ENCODE peak calls at places on chromosome 5, in nine cellular contexts. D is spleen, Q is transverse colon, T is H1, X is esophagus muscularis mucosa, A is HCT116, W is sigmoid colon, P is GM23338, O is upper lobe of left lung. S is an unnamed sample.

GRCh38 chr5:134506054-134507039 is 19.1 kb upstream of the JADE2 start:
- DNase-seq in W (peak), P (peak), D (peak), T (no peak), A (peak), O (peak), Q (peak), X (no peak), S (no peak)

GRCh38 chr5:59171131-59171530 is 588.3 kb downstream of the RAB3C start:
- DNase-seq in T (no peak), A (no peak), Q (no peak), D (no peak), O (no peak), P (no peak), X (no peak), W (no peak), S (no peak)

GRCh38 chr5:143051244-143052058 is 281.3 kb downstream of the ARHGAP26 start:
- DNase-seq in O (no peak), T (no peak), A (no peak), X (no peak), W (no peak), Q (no peak), P (peak), D (no peak), S (peak)

GRCh38 chr5:149288437-149288836 is 16.8 kb downstream of the AFAP1L1 start:
- DNase-seq in D (no peak), X (no peak), O (no peak), T (no peak), Q (no peak), W (no peak), P (no peak), A (no peak), S (no peak)

GRCh38 chr5:55226027-55226933 is 835 bp downstream of the MCIDAS start:
- DNase-seq in O (peak), X (peak), W (no peak), T (peak), P (peak), D (peak), Q (peak), A (peak), S (peak)

GRCh38 chr5:155878991-155879575 is 447.9 kb upstream of the SGCD start:
- DNase-seq in D (no peak), A (no peak), O (no peak), W (no peak), X (no peak), P (no peak), Q (no peak), T (no peak), S (no peak)

GRCh38 chr5:172564883-172565282 is 76.2 kb upstream of the NEURL1B start:
- DNase-seq in P (no peak), T (no peak), X (no peak), D (no peak), Q (no peak), A (no peak), W (no peak), O (no peak), S (no peak)

GRCh38 chr5:103827976-103828375 is 265.4 kb upstream of the NUDT12 start:
- DNase-seq in A (no peak), Q (no peak), T (no peak), W (no peak), O (no peak), P (no peak), D (no peak), X (no peak), S (no peak)

GRCh38 chr5:172765766-172766286 is 5.2 kb downstream of the DUSP1 start:
- DNase-seq in Q (peak), W (peak), T (no peak), P (no peak), D (no peak), X (no peak), A (no peak), O (no peak), S (no peak)

GRCh38 chr5:91129748-91130147 is 253.4 kb downstream of the ARRDC3 start:
- DNase-seq in X (no peak), D (no peak), P (no peak), T (no peak), A (no peak), O (no peak), W (no peak), Q (no peak), S (no peak)

GRCh38 chr5:88807327-88807726 is 75.7 kb downstream of the MEF2C start:
- DNase-seq in A (no peak), X (no peak), P (no peak), D (no peak), O (no peak), Q (no peak), W (no peak), T (no peak), S (no peak)

GRCh38 chr5:135964670-135965320 is 10.0 kb upstream of the LECT2 start:
- DNase-seq in T (no peak), P (no peak), O (no peak), X (no peak), A (no peak), D (no peak), W (no peak), Q (no peak), S (no peak)

DNA sequence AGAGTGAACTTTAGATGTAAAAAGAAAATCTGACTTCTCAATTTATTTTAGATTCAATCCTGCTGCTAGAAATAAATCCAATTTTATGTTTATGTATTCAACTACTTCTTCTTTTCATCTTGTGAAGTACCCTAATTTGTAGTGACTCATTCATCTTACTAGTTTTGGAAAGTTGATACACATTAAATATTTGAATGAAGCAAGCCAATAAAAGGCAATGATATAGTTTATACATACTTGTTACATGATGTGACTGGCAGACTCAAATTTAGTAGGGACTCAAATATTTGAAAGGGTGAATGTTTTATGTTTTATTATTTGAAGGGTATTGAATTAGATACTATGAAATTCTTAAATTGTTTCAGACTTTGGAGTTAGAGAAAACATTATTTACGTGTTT is 34.7 kb downstream of the CSNK1G3 start:
- DNase-seq in A (no peak), O (no peak), P (no peak), W (no peak), Q (no peak), D (no peak), T (no peak), X (no peak), S (no peak)
- H3K27ac ChIP-seq in A (no peak), O (no peak), P (no peak), W (no peak), Q (no peak), D (no peak), T (no peak), X (no peak), S (no peak)

GRCh38 chr5:101948615-101949014 is 347.5 kb downstream of the SLCO4C1 start:
- DNase-seq in T (no peak), P (no peak), D (no peak), O (no peak), X (no peak), A (no peak), W (no peak), Q (no peak), S (no peak)

GRCh38 chr5:101942321-101942882 is 353.7 kb downstream of the SLCO4C1 start:
- DNase-seq in Q (peak), X (no peak), A (peak), D (no peak), T (no peak), O (no peak), P (peak), W (no peak), S (no peak)

GRCh38 chr5:101943784-101944183 is 352.3 kb downstream of the SLCO4C1 start:
- DNase-seq in Q (no peak), X (no peak), W (no peak), T (no peak), D (no peak), O (no peak), P (no peak), A (no peak), S (peak)
- TF ChIP-seq POLR2AphosphoS5 in Q (no peak), X (no peak), W (no peak), T (no peak), D (no peak), O (no peak), P (no peak), A (no peak), S (no peak)

DNA sequence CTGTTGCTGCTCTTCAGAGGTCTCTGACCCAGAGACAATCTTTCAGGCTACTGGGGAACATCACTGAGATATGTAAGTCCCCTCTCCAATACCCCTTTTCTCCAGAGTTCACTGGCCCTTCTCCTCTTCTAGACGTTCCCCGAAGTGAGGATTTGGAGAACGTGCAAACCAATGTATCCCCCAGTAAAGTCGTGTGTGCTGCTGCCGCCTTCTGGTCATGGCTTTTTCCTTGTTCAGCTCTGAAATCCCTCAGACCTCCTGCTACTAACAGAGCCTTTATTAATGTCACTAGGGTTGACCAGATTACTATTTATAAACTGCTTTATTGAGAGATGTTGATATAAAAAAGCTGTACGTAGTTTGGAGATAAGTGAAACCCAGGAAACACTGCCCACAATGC is 1028.6 kb downstream of the CDH9 start:
- DNase-seq in X (no peak), D (no peak), Q (no peak), W (no peak), P (peak), T (peak), O (no peak), A (no peak), S (no peak)
- TF ChIP-seq CTCF in X (no peak), D (no peak), Q (no peak), W (no peak), P (peak), T (peak), O (no peak), A (no peak), S (no peak)

GRCh38 chr5:1293416-1293996 is 1.4 kb downstream of the TERT start:
- DNase-seq in O (peak), D (peak), X (no peak), A (no peak), T (no peak), P (no peak), Q (no peak), W (no peak), S (no peak)
- H3K27ac ChIP-seq in O (no peak), D (no peak), X (no peak), A (no peak), T (no peak), P (no peak), Q (no peak), W (no peak), S (no peak)

DNA sequence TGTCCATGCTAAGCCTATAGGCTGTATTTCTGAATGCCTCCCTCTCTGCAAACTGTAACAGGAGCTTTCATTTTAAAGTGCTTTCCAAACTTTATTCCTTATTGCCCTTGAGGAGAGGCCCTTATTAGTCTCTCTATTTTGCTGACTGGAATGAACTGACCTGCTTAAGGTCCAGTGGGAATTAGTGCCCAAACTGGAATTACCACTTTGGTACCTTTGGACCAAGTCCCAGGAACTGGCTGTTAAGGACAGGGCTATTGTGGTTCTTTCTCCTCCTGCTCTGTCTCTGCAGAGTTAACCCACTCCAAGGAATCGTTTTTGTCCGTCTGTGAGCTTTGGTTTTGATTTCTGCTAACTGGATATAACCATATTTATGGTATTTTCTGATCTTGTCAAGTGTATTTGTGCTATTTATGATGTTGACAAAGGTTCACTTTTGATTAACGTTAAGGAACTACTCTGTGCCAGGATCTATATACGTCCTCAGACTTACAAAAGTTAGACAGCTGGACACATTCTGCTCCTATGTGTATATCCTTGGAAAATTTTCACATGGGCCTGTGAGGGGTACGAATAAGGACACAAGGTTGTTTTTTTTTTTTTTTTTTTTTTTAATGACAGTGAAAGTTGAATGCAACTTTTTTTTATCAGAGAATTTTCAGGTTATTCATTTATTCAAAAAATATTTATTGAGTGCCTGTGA is 189.1 kb upstream of the ANKRD55 start:
- DNase-seq in D (no peak), T (no peak), P (no peak), Q (no peak), W (no peak), X (no peak), A (peak), O (no peak), S (no peak)
- TF ChIP-seq POLR2AphosphoS5 in D (no peak), T (no peak), P (no peak), Q (no peak), W (no peak), X (no peak), A (no peak), O (no peak), S (no peak)

GRCh38 chr5:34517249-34517648 is 138.9 kb upstream of the RAI14 start:
- DNase-seq in T (no peak), X (no peak), D (no peak), O (no peak), W (no peak), A (no peak), Q (no peak), P (no peak), S (no peak)
- TF ChIP-seq CTCF in T (no peak), X (no peak), D (no peak), O (no peak), W (no peak), A (no peak), Q (no peak), P (no peak), S (no peak)

GRCh38 chr5:56410696-56411095 is 177.6 kb upstream of the ANKRD55 start:
- DNase-seq in W (no peak), P (no peak), D (no peak), A (no peak), X (no peak), T (no peak), O (peak), Q (no peak), S (no peak)

GRCh38 chr5:56419667-56420066 is 186.5 kb upstream of the ANKRD55 start:
- DNase-seq in W (no peak), D (no peak), T (no peak), X (no peak), P (no peak), O (no peak), Q (no peak), A (no peak), S (no peak)

GRCh38 chr5:56412601-56413379 is 179.7 kb upstream of the ANKRD55 start:
- DNase-seq in T (no peak), D (peak), A (no peak), P (no peak), Q (peak), X (no peak), O (no peak), W (peak), S (peak)

GRCh38 chr5:56414056-56414455 is 180.9 kb upstream of the ANKRD55 start:
- DNase-seq in A (no peak), Q (no peak), P (no peak), O (no peak), W (no peak), T (no peak), D (no peak), X (no peak), S (peak)

GRCh38 chr5:56415356-56415765 is 182.2 kb upstream of the ANKRD55 start:
- DNase-seq in O (no peak), T (no peak), Q (peak), P (no peak), D (peak), W (peak), A (no peak), X (no peak), S (peak)
- H3K27ac ChIP-seq in O (peak), T (no peak), Q (peak), P (no peak), D (peak), W (no peak), A (no peak), X (no peak), S (peak)

GRCh38 chr5:392431-392988 is 50.5 kb upstream of the EXOC3 start:
- DNase-seq in T (no peak), D (peak), W (no peak), P (peak), X (no peak), Q (no peak), A (peak), O (peak), S (peak)
- TF ChIP-seq POLR2AphosphoS5 in T (no peak), D (no peak), W (no peak), P (no peak), X (no peak), Q (no peak), A (no peak), O (no peak), S (no peak)

GRCh38 chr5:69213513-69214215 is 21.0 kb upstream of the CDK7 start:
- DNase-seq in X (no peak), P (no peak), T (no peak), Q (no peak), D (no peak), O (no peak), A (no peak), W (no peak), S (no peak)

GRCh38 chr5:69212022-69212421 is 22.6 kb downstream of the CENPH start:
- DNase-seq in P (no peak), D (no peak), O (no peak), T (no peak), X (no peak), W (no peak), A (no peak), Q (no peak), S (no peak)

GRCh38 chr5:69219939-69220338 is 14.7 kb upstream of the CDK7 start:
- DNase-seq in A (no peak), D (no peak), T (no peak), Q (no peak), W (no peak), O (no peak), X (no peak), P (no peak), S (no peak)

GRCh38 chr5:69217154-69217731 is 17.4 kb upstream of the CDK7 start:
- DNase-seq in P (no peak), T (no peak), D (no peak), A (no peak), W (no peak), X (no peak), O (peak), Q (peak), S (no peak)

DNA sequence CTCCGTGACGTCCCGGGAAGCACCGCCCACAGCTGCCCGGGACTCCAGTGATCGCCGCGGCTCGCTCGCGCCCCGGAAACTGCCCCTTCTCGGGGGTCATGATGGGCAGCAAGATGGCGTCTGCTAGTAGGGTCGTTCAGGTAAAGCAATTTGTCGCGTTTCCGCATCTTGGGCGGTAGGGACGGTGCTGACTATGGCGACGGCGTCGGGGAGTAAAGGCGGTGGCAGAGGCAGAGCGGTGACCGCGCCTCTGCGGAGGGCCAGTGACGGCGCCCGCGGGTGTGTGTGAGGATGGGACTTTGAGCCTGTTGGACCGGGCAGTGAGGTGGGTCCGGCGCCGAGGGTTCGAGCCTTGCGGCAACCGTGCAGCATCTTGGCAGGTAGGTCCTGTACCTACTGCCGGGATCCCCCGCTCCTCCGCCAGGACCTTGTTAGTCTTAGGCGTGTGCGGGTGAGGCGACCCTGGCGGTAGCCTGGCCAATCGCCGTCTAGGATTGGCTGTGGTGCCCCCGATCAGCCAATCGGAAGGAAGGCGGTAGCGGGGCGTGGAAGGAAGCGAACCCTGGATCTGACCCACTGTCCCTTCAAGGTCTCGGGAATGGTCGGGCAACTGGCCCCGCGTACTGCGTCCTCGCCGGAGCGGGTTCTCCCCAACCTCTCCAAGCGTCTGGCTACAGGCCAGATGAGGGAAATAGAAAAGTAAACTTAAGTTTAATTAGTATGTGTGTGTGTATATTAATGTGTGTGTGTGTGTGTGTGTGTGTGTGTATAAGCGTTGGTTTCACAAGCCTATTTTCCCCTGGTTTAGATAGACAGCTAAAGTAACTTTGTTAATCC is 16.7 kb upstream of the CDK7 start:
- DNase-seq in W (peak), P (peak), A (peak), X (peak), D (peak), O (no peak), T (peak), Q (peak), S (peak)
- TF ChIP-seq CTCF in W (peak), P (no peak), A (peak), X (peak), D (peak), O (no peak), T (no peak), Q (peak), S (no peak)

S was measured in HL-60.